ENCODE peak calls at places on chromosomes 1 and 21, in ten cellular contexts. One of them, this sample, is unnamed.

GRCh38 chr1:220956861-220957605 is 77.8 kb downstream of the HLX start:
- DNase-seq in thyroid gland: no peak
- DNase-seq in esophagus squamous epithelium: no peak
- DNase-seq in adrenal gland: no peak
- DNase-seq in ovary: no peak
- DNase-seq in IMR-90: peak; percentile 98
- DNase-seq in HCT116: no peak
- DNase-seq in uterus: peak; percentile 16
- DNase-seq in heart left ventricle: peak; percentile 43
- DNase-seq in stomach: no peak
- DNase-seq in this sample: no peak

GRCh38 chr1:193919827-193920226 is 733.4 kb upstream of the B3GALT2 start:
- DNase-seq in stomach: no peak
- DNase-seq in uterus: no peak
- DNase-seq in adrenal gland: no peak
- DNase-seq in esophagus squamous epithelium: no peak
- DNase-seq in ovary: no peak
- DNase-seq in IMR-90: peak; percentile 22
- DNase-seq in thyroid gland: no peak
- DNase-seq in heart left ventricle: no peak
- DNase-seq in HCT116: no peak
- DNase-seq in this sample: no peak

GRCh38 chr21:45291613-45292398 is 4.1 kb upstream of the POFUT2 start:
- DNase-seq in ovary: peak; percentile 46
- DNase-seq in esophagus squamous epithelium: no peak
- DNase-seq in HCT116: no peak
- DNase-seq in heart left ventricle: no peak
- DNase-seq in IMR-90: no peak
- DNase-seq in stomach: peak; percentile 25
- DNase-seq in uterus: no peak
- DNase-seq in thyroid gland: no peak
- DNase-seq in adrenal gland: peak; percentile 40
- DNase-seq in this sample: no peak

GRCh38 chr21:32248616-32249550 is 30.0 kb downstream of the MIS18A start:
- DNase-seq in IMR-90: peak; percentile 4
- DNase-seq in adrenal gland: no peak
- DNase-seq in thyroid gland: no peak
- DNase-seq in esophagus squamous epithelium: no peak
- DNase-seq in HCT116: no peak
- DNase-seq in ovary: no peak
- DNase-seq in stomach: no peak
- DNase-seq in uterus: no peak
- DNase-seq in heart left ventricle: no peak
- DNase-seq in this sample: no peak

GRCh38 chr21:14448784-14449183 is 65.8 kb upstream of the HSPA13 start:
- DNase-seq in heart left ventricle: no peak
- DNase-seq in ovary: no peak
- DNase-seq in thyroid gland: no peak
- DNase-seq in adrenal gland: no peak
- DNase-seq in uterus: no peak
- DNase-seq in HCT116: no peak
- DNase-seq in stomach: no peak
- DNase-seq in esophagus squamous epithelium: no peak
- DNase-seq in IMR-90: no peak
- DNase-seq in this sample: no peak

GRCh38 chr1:116878804-116879477 is 30.8 kb upstream of the PTGFRN start:
- DNase-seq in esophagus squamous epithelium: no peak
- DNase-seq in uterus: peak; percentile 48
- DNase-seq in heart left ventricle: peak; percentile 45
- DNase-seq in ovary: peak; percentile 30
- DNase-seq in adrenal gland: no peak
- DNase-seq in stomach: no peak
- DNase-seq in thyroid gland: peak; percentile 27
- DNase-seq in IMR-90: peak; percentile 17
- DNase-seq in HCT116: peak; percentile 18
- DNase-seq in this sample: no peak

GRCh38 chr1:196902344-196902743 is 14.5 kb downstream of the CFHR4 start:
- DNase-seq in ovary: no peak
- DNase-seq in heart left ventricle: no peak
- DNase-seq in uterus: no peak
- DNase-seq in adrenal gland: no peak
- DNase-seq in stomach: no peak
- DNase-seq in thyroid gland: no peak
- DNase-seq in IMR-90: no peak
- DNase-seq in esophagus squamous epithelium: no peak
- DNase-seq in HCT116: no peak
- DNase-seq in this sample: no peak

GRCh38 chr1:169484107-169484506 is 1.6 kb downstream of the SLC19A2 start:
- DNase-seq in HCT116: no peak
- DNase-seq in ovary: no peak
- DNase-seq in heart left ventricle: no peak
- DNase-seq in esophagus squamous epithelium: no peak
- DNase-seq in uterus: no peak
- DNase-seq in IMR-90: no peak
- DNase-seq in thyroid gland: no peak
- DNase-seq in stomach: no peak
- DNase-seq in adrenal gland: no peak
- DNase-seq in this sample: no peak

GRCh38 chr1:66351913-66352312 is 182.0 kb upstream of the SGIP1 start:
- DNase-seq in HCT116: no peak
- DNase-seq in ovary: no peak
- DNase-seq in thyroid gland: no peak
- DNase-seq in heart left ventricle: no peak
- DNase-seq in IMR-90: no peak
- DNase-seq in adrenal gland: no peak
- DNase-seq in esophagus squamous epithelium: no peak
- DNase-seq in stomach: no peak
- DNase-seq in uterus: no peak
- DNase-seq in this sample: no peak

GRCh38 chr1:8352471-8352845 is 34.5 kb downstream of the SLC45A1 start:
- DNase-seq in IMR-90: no peak
- DNase-seq in adrenal gland: no peak
- DNase-seq in esophagus squamous epithelium: no peak
- DNase-seq in HCT116: no peak
- DNase-seq in ovary: peak; percentile 37
- DNase-seq in stomach: no peak
- DNase-seq in heart left ventricle: no peak
- DNase-seq in thyroid gland: no peak
- DNase-seq in uterus: peak; percentile 14
- DNase-seq in this sample: no peak
- H3K4me1 ChIP-seq in IMR-90: peaks cover 13% of the 10 kb centered on the region
- H3K4me1 ChIP-seq in adrenal gland: peaks cover 28% of the 10 kb centered on the region
- H3K4me1 ChIP-seq in esophagus squamous epithelium: peaks cover 17% of the 10 kb centered on the region
- H3K4me1 ChIP-seq in HCT116: no peaks in the 10 kb centered on the region
- H3K4me1 ChIP-seq in ovary: peaks cover 23% of the 10 kb centered on the region
- H3K4me1 ChIP-seq in stomach: peaks cover 9% of the 10 kb centered on the region
- H3K4me1 ChIP-seq in heart left ventricle: no peaks in the 10 kb centered on the region
- H3K4me1 ChIP-seq in thyroid gland: no peaks in the 10 kb centered on the region
- H3K4me1 ChIP-seq in uterus: no peaks in the 10 kb centered on the region
- H3K4me1 ChIP-seq in this sample: peaks cover 36% of the 10 kb centered on the region

GRCh38 chr1:203860396-203860951 is 925 bp upstream of the SNRPE start:
- DNase-seq in HCT116: no peak
- DNase-seq in stomach: peak; percentile 53
- DNase-seq in heart left ventricle: no peak
- DNase-seq in adrenal gland: peak; percentile 74
- DNase-seq in ovary: peak; percentile 33
- DNase-seq in esophagus squamous epithelium: no peak
- DNase-seq in IMR-90: peak; percentile 10
- DNase-seq in uterus: peak; percentile 43
- DNase-seq in thyroid gland: peak; percentile 38
- DNase-seq in this sample: no peak
- TF ChIP-seq POLR2A in HCT116: no peak
- TF ChIP-seq POLR2A in stomach: no peak
- TF ChIP-seq POLR2A in heart left ventricle: no peak
- TF ChIP-seq POLR2A in adrenal gland: no peak
- TF ChIP-seq POLR2A in ovary: no peak
- TF ChIP-seq POLR2A in esophagus squamous epithelium: no peak
- TF ChIP-seq POLR2A in IMR-90: no peak
- TF ChIP-seq POLR2A in uterus: no peak
- TF ChIP-seq POLR2A in thyroid gland: no peak
- TF ChIP-seq POLR2A in this sample: no peak

DNA sequence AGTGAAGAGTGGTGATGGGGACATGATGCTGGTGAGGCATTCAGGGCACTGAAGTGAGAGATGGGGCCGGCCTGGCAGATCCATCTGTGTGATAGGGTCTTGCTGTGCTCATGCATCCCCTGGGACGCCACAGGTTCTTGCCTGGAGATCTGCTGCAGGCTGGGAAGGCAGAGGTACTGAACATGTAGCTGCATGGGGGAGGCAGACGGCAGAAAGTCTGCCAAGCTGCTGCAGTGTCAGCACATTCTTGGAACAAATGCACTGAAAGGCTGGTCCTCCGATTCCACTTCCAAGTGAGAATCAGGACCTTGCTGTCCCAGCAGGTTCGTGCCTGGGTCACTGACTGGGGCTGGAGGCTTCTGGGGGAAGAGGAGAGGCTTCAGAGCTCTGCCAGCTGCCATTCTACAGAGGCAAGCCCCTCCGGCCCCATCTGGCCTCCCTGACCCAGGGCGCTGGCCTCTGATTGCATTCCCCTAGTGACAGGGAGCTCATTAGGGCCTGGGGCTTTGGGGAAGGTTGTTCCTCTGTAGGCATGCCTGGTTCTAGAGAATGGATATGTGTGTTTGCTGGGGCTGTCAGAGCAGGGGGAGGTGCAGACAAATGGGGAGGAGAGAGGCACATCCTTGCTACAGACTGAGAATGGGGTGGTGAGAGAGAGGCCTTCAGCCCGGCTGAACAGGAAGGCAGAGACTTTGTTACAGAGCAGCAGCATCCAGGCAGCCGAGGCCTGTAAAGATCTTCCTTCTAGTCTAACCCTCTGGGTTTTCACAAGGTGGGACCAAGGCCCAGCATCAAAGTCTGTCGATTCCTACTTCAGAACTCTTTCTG is 174.0 kb downstream of the TRABD2B start:
- DNase-seq in thyroid gland: no peak
- DNase-seq in adrenal gland: no peak
- DNase-seq in HCT116: no peak
- DNase-seq in esophagus squamous epithelium: no peak
- DNase-seq in heart left ventricle: peak; percentile 10
- DNase-seq in ovary: no peak
- DNase-seq in uterus: no peak
- DNase-seq in stomach: no peak
- DNase-seq in IMR-90: no peak
- DNase-seq in this sample: no peak
- H3K9me3 ChIP-seq in thyroid gland: no peaks in the 10 kb centered on the region
- H3K9me3 ChIP-seq in adrenal gland: no peaks in the 10 kb centered on the region
- H3K9me3 ChIP-seq in HCT116: no peaks in the 10 kb centered on the region
- H3K9me3 ChIP-seq in esophagus squamous epithelium: no peaks in the 10 kb centered on the region
- H3K9me3 ChIP-seq in heart left ventricle: no peaks in the 10 kb centered on the region
- H3K9me3 ChIP-seq in ovary: no peaks in the 10 kb centered on the region
- H3K9me3 ChIP-seq in uterus: no peaks in the 10 kb centered on the region
- H3K9me3 ChIP-seq in stomach: no peaks in the 10 kb centered on the region
- H3K9me3 ChIP-seq in IMR-90: no peaks in the 10 kb centered on the region
- H3K9me3 ChIP-seq in this sample: no peaks in the 10 kb centered on the region

DNA sequence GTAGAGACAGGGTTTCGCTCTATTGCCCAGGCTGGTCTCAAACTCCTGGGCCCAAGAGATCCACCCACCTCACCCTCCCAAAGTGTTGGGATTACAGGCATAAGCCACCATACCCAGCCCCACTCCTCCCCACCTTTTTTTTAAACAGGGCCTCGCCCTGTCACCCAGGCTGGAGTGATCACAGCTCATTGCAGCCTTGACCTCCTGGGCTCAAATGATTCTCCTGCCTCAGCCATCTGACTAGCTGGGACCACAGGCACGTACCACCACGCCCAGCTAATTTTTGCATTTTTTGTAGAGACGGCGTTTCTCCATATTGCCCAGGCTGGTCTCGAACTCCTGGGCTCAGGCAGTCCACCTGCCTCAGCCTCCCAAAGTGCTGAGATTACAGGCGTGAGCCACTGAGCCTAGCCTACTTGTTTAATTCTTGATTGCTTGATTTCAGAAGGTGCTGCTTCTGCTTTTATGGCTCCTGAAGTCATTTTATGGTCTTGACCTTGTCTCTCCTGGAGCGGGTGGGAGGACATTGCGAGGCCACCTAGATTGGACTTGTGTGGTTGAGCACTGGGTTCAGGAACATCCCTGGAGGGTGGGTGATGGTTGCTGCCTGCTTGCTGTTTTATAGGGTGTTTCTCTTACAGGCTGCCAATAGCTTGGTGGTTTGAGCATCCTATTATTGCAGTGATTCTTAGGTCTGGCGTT is 81.9 kb downstream of the GALNT2 start:
- DNase-seq in heart left ventricle: no peak
- DNase-seq in ovary: no peak
- DNase-seq in uterus: no peak
- DNase-seq in thyroid gland: no peak
- DNase-seq in stomach: no peak
- DNase-seq in IMR-90: no peak
- DNase-seq in adrenal gland: no peak
- DNase-seq in esophagus squamous epithelium: no peak
- DNase-seq in HCT116: no peak
- DNase-seq in this sample: no peak
- H3K4me1 ChIP-seq in heart left ventricle: no peaks in the 10 kb centered on the region
- H3K4me1 ChIP-seq in ovary: peaks cover 11% of the 10 kb centered on the region
- H3K4me1 ChIP-seq in uterus: no peaks in the 10 kb centered on the region
- H3K4me1 ChIP-seq in thyroid gland: peaks cover 28% of the 10 kb centered on the region
- H3K4me1 ChIP-seq in stomach: peaks cover 39% of the 10 kb centered on the region
- H3K4me1 ChIP-seq in IMR-90: peaks cover 11% of the 10 kb centered on the region
- H3K4me1 ChIP-seq in adrenal gland: peaks cover 70% of the 10 kb centered on the region
- H3K4me1 ChIP-seq in esophagus squamous epithelium: peaks cover 3% of the 10 kb centered on the region
- H3K4me1 ChIP-seq in HCT116: no peaks in the 10 kb centered on the region
- H3K4me1 ChIP-seq in this sample: no peaks in the 10 kb centered on the region

This sample was measured in tibial nerve.